ENCODE peak calls at places on chromosomes 11 and 22, in seven cellular contexts. One of them, this sample, is unnamed.

GRCh38 chr22:47356433-47357011 is 594.1 kb downstream of the TBC1D22A start:
- DNase-seq in PC-3: no peak
- DNase-seq in SK-N-SH: no peak
- DNase-seq in HCT116: no peak
- DNase-seq in neural progenitor cell: no peak
- DNase-seq in OCI-LY7: no peak
- DNase-seq in GM23338: no peak
- DNase-seq in this sample: no peak

GRCh38 chr22:45127866-45128265 is 35.9 kb upstream of the NUP50 start:
- DNase-seq in PC-3: peak; percentile 58
- DNase-seq in SK-N-SH: no peak
- DNase-seq in HCT116: no peak
- DNase-seq in neural progenitor cell: no peak
- DNase-seq in OCI-LY7: no peak
- DNase-seq in GM23338: no peak
- DNase-seq in this sample: no peak

GRCh38 chr11:132024587-132025295 is 654.3 kb downstream of the NTM start:
- DNase-seq in PC-3: peak; percentile 84
- DNase-seq in SK-N-SH: no peak
- DNase-seq in HCT116: no peak
- DNase-seq in neural progenitor cell: no peak
- DNase-seq in OCI-LY7: no peak
- DNase-seq in GM23338: no peak
- DNase-seq in this sample: no peak

GRCh38 chr11:85779956-85780640 is 30.8 kb downstream of the SYTL2 start:
- DNase-seq in PC-3: peak; percentile 39
- DNase-seq in SK-N-SH: no peak
- DNase-seq in HCT116: no peak
- DNase-seq in neural progenitor cell: peak; percentile 32
- DNase-seq in OCI-LY7: no peak
- DNase-seq in GM23338: no peak
- DNase-seq in this sample: peak; percentile 19

GRCh38 chr22:19325296-19325950 is 33.9 kb upstream of the CLTCL1 start:
- DNase-seq in PC-3: peak; percentile 38
- DNase-seq in SK-N-SH: no peak
- DNase-seq in HCT116: no peak
- DNase-seq in neural progenitor cell: no peak
- DNase-seq in OCI-LY7: no peak
- DNase-seq in GM23338: no peak
- DNase-seq in this sample: no peak

GRCh38 chr22:46004105-46004866 is 27.3 kb upstream of the WNT7B start:
- DNase-seq in PC-3: no peak
- DNase-seq in SK-N-SH: no peak
- DNase-seq in HCT116: no peak
- DNase-seq in neural progenitor cell: no peak
- DNase-seq in OCI-LY7: no peak
- DNase-seq in GM23338: no peak
- DNase-seq in this sample: no peak

GRCh38 chr22:30575859-30576258 is 1.4 kb upstream of the GAL3ST1 start:
- DNase-seq in PC-3: no peak
- DNase-seq in SK-N-SH: no peak
- DNase-seq in HCT116: no peak
- DNase-seq in neural progenitor cell: no peak
- DNase-seq in OCI-LY7: no peak
- DNase-seq in GM23338: no peak
- DNase-seq in this sample: no peak

GRCh38 chr22:25843660-25844275 is 101.8 kb downstream of the MYO18B start:
- DNase-seq in PC-3: no peak
- DNase-seq in SK-N-SH: no peak
- DNase-seq in HCT116: no peak
- DNase-seq in neural progenitor cell: no peak
- DNase-seq in OCI-LY7: no peak
- DNase-seq in GM23338: no peak
- DNase-seq in this sample: no peak

GRCh38 chr22:31639640-31640039 is 22.4 kb downstream of the PISD start:
- DNase-seq in PC-3: peak; percentile 38
- DNase-seq in SK-N-SH: no peak
- DNase-seq in HCT116: no peak
- DNase-seq in neural progenitor cell: no peak
- DNase-seq in OCI-LY7: no peak
- DNase-seq in GM23338: no peak
- DNase-seq in this sample: no peak

GRCh38 chr11:14065153-14065552 is 102.6 kb downstream of the SPON1 start:
- DNase-seq in PC-3: no peak
- DNase-seq in SK-N-SH: no peak
- DNase-seq in HCT116: no peak
- DNase-seq in neural progenitor cell: no peak
- DNase-seq in OCI-LY7: no peak
- DNase-seq in GM23338: no peak
- DNase-seq in this sample: no peak

GRCh38 chr11:105297463-105297862 is 157.9 kb upstream of the CARD18 start:
- DNase-seq in PC-3: peak; percentile 57
- DNase-seq in SK-N-SH: no peak
- DNase-seq in HCT116: no peak
- DNase-seq in neural progenitor cell: no peak
- DNase-seq in OCI-LY7: no peak
- DNase-seq in GM23338: no peak
- DNase-seq in this sample: no peak

GRCh38 chr11:19853901-19854300 is 141.3 kb downstream of the NAV2 start:
- DNase-seq in PC-3: no peak
- DNase-seq in SK-N-SH: no peak
- DNase-seq in HCT116: no peak
- DNase-seq in neural progenitor cell: no peak
- DNase-seq in OCI-LY7: no peak
- DNase-seq in GM23338: no peak
- DNase-seq in this sample: no peak

GRCh38 chr11:3916962-3917361 is 61.5 kb downstream of the STIM1 start:
- DNase-seq in PC-3: no peak
- DNase-seq in SK-N-SH: no peak
- DNase-seq in HCT116: no peak
- DNase-seq in neural progenitor cell: no peak
- DNase-seq in OCI-LY7: no peak
- DNase-seq in GM23338: no peak
- DNase-seq in this sample: no peak

GRCh38 chr11:106813803-106814202 is 204.5 kb downstream of the GUCY1A2 start:
- DNase-seq in PC-3: no peak
- DNase-seq in SK-N-SH: no peak
- DNase-seq in HCT116: no peak
- DNase-seq in neural progenitor cell: no peak
- DNase-seq in OCI-LY7: no peak
- DNase-seq in GM23338: no peak
- DNase-seq in this sample: no peak

GRCh38 chr11:16558499-16558898 is 179.9 kb upstream of the C11orf58 start:
- DNase-seq in PC-3: no peak
- DNase-seq in SK-N-SH: no peak
- DNase-seq in HCT116: no peak
- DNase-seq in neural progenitor cell: no peak
- DNase-seq in OCI-LY7: no peak
- DNase-seq in GM23338: no peak
- DNase-seq in this sample: no peak

GRCh38 chr11:66970371-66970807 is 4.7 kb upstream of the C11orf86 start:
- DNase-seq in PC-3: no peak
- DNase-seq in SK-N-SH: no peak
- DNase-seq in HCT116: no peak
- DNase-seq in neural progenitor cell: no peak
- DNase-seq in OCI-LY7: no peak
- DNase-seq in GM23338: no peak
- DNase-seq in this sample: no peak

GRCh38 chr22:49266561-49267519 is 560.8 kb downstream of the BRD1 start:
- DNase-seq in PC-3: no peak
- DNase-seq in SK-N-SH: no peak
- DNase-seq in HCT116: no peak
- DNase-seq in neural progenitor cell: peak; percentile 41
- DNase-seq in OCI-LY7: no peak
- DNase-seq in GM23338: no peak
- DNase-seq in this sample: no peak

GRCh38 chr11:70580036-70580805 is 181.9 kb downstream of the CTTN start:
- DNase-seq in PC-3: no peak
- DNase-seq in SK-N-SH: peak; percentile 7
- DNase-seq in HCT116: no peak
- DNase-seq in neural progenitor cell: peak; percentile 56
- DNase-seq in OCI-LY7: no peak
- DNase-seq in GM23338: no peak
- DNase-seq in this sample: peak; percentile 29

DNA sequence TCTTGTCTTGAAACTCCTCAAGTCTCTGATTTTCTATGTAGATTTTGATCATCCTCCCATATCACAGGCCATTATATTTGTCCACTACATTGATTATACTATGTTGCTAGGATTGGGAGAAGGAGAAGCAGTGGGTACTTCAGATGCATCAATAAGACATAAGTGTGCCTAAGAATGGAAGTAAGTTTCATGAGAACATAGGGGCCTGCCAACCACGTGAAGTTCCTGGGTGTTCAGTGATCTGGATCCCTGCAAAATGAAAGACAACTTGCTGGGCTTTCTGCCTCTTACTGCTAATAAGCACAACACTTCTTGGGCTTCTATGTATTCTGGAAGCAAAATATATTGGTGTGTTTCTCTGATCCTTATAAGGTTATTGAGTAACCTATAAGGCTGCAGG is 17.8 kb downstream of the SERPINH1 start:
- DNase-seq in PC-3: no peak
- DNase-seq in SK-N-SH: no peak
- DNase-seq in HCT116: no peak
- DNase-seq in neural progenitor cell: no peak
- DNase-seq in OCI-LY7: no peak
- DNase-seq in GM23338: no peak
- DNase-seq in this sample: no peak
- TF ChIP-seq CTCF in PC-3: no peak
- TF ChIP-seq CTCF in SK-N-SH: no peak
- TF ChIP-seq CTCF in HCT116: no peak
- TF ChIP-seq CTCF in neural progenitor cell: no peak
- TF ChIP-seq CTCF in OCI-LY7: no peak
- TF ChIP-seq CTCF in GM23338: no peak
- TF ChIP-seq CTCF in this sample: no peak

GRCh38 chr11:120065176-120065575 is 72.7 kb downstream of the TRIM29 start:
- DNase-seq in PC-3: no peak
- DNase-seq in SK-N-SH: no peak
- DNase-seq in HCT116: no peak
- DNase-seq in neural progenitor cell: no peak
- DNase-seq in OCI-LY7: no peak
- DNase-seq in GM23338: no peak
- DNase-seq in this sample: no peak

GRCh38 chr11:120065876-120066275 is 72.0 kb downstream of the TRIM29 start:
- DNase-seq in PC-3: no peak
- DNase-seq in SK-N-SH: no peak
- DNase-seq in HCT116: no peak
- DNase-seq in neural progenitor cell: no peak
- DNase-seq in OCI-LY7: no peak
- DNase-seq in GM23338: no peak
- DNase-seq in this sample: no peak

GRCh38 chr11:120068114-120068573 is 69.8 kb downstream of the TRIM29 start:
- DNase-seq in PC-3: peak; percentile 42
- DNase-seq in SK-N-SH: peak; percentile 75
- DNase-seq in HCT116: no peak
- DNase-seq in neural progenitor cell: no peak
- DNase-seq in OCI-LY7: no peak
- DNase-seq in GM23338: no peak
- DNase-seq in this sample: peak; percentile 65

GRCh38 chr11:120067361-120068113 is 70.4 kb downstream of the TRIM29 start:
- DNase-seq in PC-3: no peak
- DNase-seq in SK-N-SH: no peak
- DNase-seq in HCT116: no peak
- DNase-seq in neural progenitor cell: no peak
- DNase-seq in OCI-LY7: no peak
- DNase-seq in GM23338: no peak
- DNase-seq in this sample: no peak

DNA sequence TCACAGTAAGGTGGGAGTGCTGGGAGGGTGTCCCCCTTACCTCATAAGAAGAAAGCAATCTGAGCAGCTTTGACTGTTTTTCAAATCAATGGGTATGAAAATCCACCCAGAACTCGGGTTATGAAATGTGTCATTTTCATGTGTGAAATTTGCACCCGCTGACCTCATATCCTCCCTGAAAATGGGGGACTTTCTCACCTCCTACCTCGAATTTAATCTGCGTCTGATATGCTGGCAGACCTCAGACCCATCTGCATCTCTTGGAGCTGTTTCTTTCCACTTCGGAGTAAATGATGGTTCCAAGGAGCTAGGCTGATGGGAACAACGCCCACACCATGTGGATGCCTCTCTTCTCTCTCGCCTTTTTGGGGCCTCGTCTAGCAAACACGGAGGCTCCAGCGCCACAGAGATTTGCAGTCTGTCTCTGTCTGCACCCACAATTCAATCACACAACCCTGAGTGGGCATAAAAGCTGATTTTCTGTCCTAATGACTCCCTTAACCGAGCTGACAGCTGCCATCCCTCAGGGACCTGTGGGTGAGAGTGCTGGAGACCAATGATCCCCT is 71.1 kb downstream of the TRIM29 start:
- DNase-seq in PC-3: no peak
- DNase-seq in SK-N-SH: no peak
- DNase-seq in HCT116: no peak
- DNase-seq in neural progenitor cell: no peak
- DNase-seq in OCI-LY7: no peak
- DNase-seq in GM23338: no peak
- DNase-seq in this sample: no peak
- TF ChIP-seq EZH2phosphoT487 in PC-3: no peak
- TF ChIP-seq EZH2phosphoT487 in SK-N-SH: no peak
- TF ChIP-seq EZH2phosphoT487 in HCT116: no peak
- TF ChIP-seq EZH2phosphoT487 in neural progenitor cell: no peak
- TF ChIP-seq EZH2phosphoT487 in OCI-LY7: no peak
- TF ChIP-seq EZH2phosphoT487 in GM23338: no peak
- TF ChIP-seq EZH2phosphoT487 in this sample: no peak

DNA sequence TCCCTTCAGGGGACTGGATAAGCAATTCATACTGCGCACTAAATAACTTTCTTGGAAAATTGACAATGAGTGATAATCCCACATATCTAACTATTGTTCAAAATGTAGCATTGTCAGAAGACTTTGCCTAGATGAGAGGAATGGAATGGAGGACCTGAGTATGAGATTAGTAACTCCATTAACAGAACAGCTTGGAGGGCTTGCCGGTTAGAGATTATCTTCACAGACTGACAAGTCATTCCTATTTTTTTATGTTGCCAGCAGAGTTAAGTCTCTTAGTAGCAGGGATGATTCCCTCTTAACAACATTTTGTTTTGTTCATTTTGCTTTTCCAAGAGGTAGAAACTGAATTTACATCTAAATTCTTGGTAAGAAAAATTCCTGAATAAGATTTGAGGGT is 7.1 kb upstream of the BACE1-AS start:
- DNase-seq in PC-3: no peak
- DNase-seq in SK-N-SH: no peak
- DNase-seq in HCT116: no peak
- DNase-seq in neural progenitor cell: no peak
- DNase-seq in OCI-LY7: no peak
- DNase-seq in GM23338: no peak
- DNase-seq in this sample: no peak
- TF ChIP-seq CTCF in PC-3: no peak
- TF ChIP-seq CTCF in SK-N-SH: no peak
- TF ChIP-seq CTCF in HCT116: no peak
- TF ChIP-seq CTCF in neural progenitor cell: no peak
- TF ChIP-seq CTCF in OCI-LY7: no peak
- TF ChIP-seq CTCF in GM23338: no peak
- TF ChIP-seq CTCF in this sample: no peak

DNA sequence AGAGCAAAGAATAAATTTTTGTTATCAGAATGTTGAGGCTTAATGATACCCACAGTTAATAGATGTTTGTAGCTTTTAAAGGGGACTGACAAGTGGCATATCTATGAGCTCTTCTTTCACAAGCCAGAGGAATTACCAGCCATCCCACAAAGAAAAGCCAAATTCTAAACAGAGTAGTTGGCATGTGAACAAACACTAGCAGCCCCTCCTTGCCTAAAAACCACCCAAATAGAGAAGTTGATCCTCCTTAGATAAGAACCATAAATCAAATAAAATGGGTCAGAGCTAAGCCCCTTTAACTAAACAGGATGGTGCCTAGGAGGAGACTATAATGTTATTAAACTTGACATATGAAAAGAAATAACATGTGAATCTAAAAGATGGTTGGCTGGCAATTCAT is 11.4 kb downstream of the LPXN start:
- DNase-seq in PC-3: no peak
- DNase-seq in SK-N-SH: no peak
- DNase-seq in HCT116: no peak
- DNase-seq in neural progenitor cell: no peak
- DNase-seq in OCI-LY7: no peak
- DNase-seq in GM23338: no peak
- DNase-seq in this sample: no peak
- TF ChIP-seq EZH2phosphoT487 in PC-3: no peak
- TF ChIP-seq EZH2phosphoT487 in SK-N-SH: no peak
- TF ChIP-seq EZH2phosphoT487 in HCT116: no peak
- TF ChIP-seq EZH2phosphoT487 in neural progenitor cell: no peak
- TF ChIP-seq EZH2phosphoT487 in OCI-LY7: no peak
- TF ChIP-seq EZH2phosphoT487 in GM23338: no peak
- TF ChIP-seq EZH2phosphoT487 in this sample: no peak